ENCODE peak calls at places on chromosomes 1 and 21, in five cellular contexts. One of them, this sample, is unnamed.

GRCh38 chr21:29271927-29272333 is 26.8 kb upstream of the BACH1 start:
- DNase-seq in adrenal gland: no peak
- DNase-seq in ovary: no peak
- DNase-seq in body of pancreas: no peak
- DNase-seq in prostate gland: no peak
- DNase-seq in this sample: peak; percentile 24

GRCh38 chr1:175319112-175319911 is 126.7 kb upstream of the KIAA0040 start:
- DNase-seq in adrenal gland: peak; percentile 83
- DNase-seq in ovary: peak; percentile 30
- DNase-seq in body of pancreas: peak; percentile 89
- DNase-seq in prostate gland: peak; percentile 68
- DNase-seq in this sample: peak; percentile 81

GRCh38 chr1:15218287-15219279 is 28.4 kb upstream of the FHAD1 start:
- DNase-seq in adrenal gland: peak; percentile 78
- DNase-seq in ovary: no peak
- DNase-seq in body of pancreas: no peak
- DNase-seq in prostate gland: no peak
- DNase-seq in this sample: no peak

GRCh38 chr1:33045814-33046213 is 9.1 kb upstream of the AK2 start:
- DNase-seq in adrenal gland: no peak
- DNase-seq in ovary: no peak
- DNase-seq in body of pancreas: no peak
- DNase-seq in prostate gland: no peak
- DNase-seq in this sample: no peak

GRCh38 chr1:28893403-28894102 is 20.8 kb upstream of the EPB41 start:
- DNase-seq in adrenal gland: no peak
- DNase-seq in ovary: no peak
- DNase-seq in body of pancreas: no peak
- DNase-seq in prostate gland: no peak
- DNase-seq in this sample: no peak

GRCh38 chr21:28633803-28634572 is 358.7 kb downstream of the LTN1 start:
- DNase-seq in adrenal gland: no peak
- DNase-seq in ovary: no peak
- DNase-seq in body of pancreas: no peak
- DNase-seq in prostate gland: no peak
- DNase-seq in this sample: no peak

GRCh38 chr1:147463022-147463421 is 78.3 kb upstream of the BCL9 start:
- DNase-seq in adrenal gland: no peak
- DNase-seq in ovary: no peak
- DNase-seq in body of pancreas: no peak
- DNase-seq in prostate gland: no peak
- DNase-seq in this sample: no peak

GRCh38 chr1:169086603-169087455 is 19.7 kb upstream of the ATP1B1 start:
- DNase-seq in adrenal gland: no peak
- DNase-seq in ovary: no peak
- DNase-seq in body of pancreas: peak; percentile 38
- DNase-seq in prostate gland: no peak
- DNase-seq in this sample: no peak

GRCh38 chr1:172915276-172915675 is 135.5 kb downstream of the TNFSF18 start:
- DNase-seq in adrenal gland: no peak
- DNase-seq in ovary: no peak
- DNase-seq in body of pancreas: no peak
- DNase-seq in prostate gland: no peak
- DNase-seq in this sample: no peak

GRCh38 chr1:100539836-100540536 is 2.0 kb downstream of the GPR88 start:
- DNase-seq in adrenal gland: peak; percentile 28
- DNase-seq in ovary: no peak
- DNase-seq in body of pancreas: peak; percentile 14
- DNase-seq in prostate gland: no peak
- DNase-seq in this sample: peak; percentile 49

GRCh38 chr1:197017558-197018146 is 40.3 kb downstream of the CFHR5 start:
- DNase-seq in adrenal gland: no peak
- DNase-seq in ovary: no peak
- DNase-seq in body of pancreas: no peak
- DNase-seq in prostate gland: no peak
- DNase-seq in this sample: no peak

GRCh38 chr21:35882791-35883240 is 177.5 kb downstream of the SETD4 start:
- DNase-seq in adrenal gland: no peak
- DNase-seq in ovary: no peak
- DNase-seq in body of pancreas: peak; percentile 20
- DNase-seq in prostate gland: no peak
- DNase-seq in this sample: no peak

GRCh38 chr1:37035828-37036666 is 1.7 kb upstream of the GRIK3 start:
- DNase-seq in adrenal gland: no peak
- DNase-seq in ovary: no peak
- DNase-seq in body of pancreas: no peak
- DNase-seq in prostate gland: no peak
- DNase-seq in this sample: no peak

GRCh38 chr1:225004396-225004795 is 74.9 kb downstream of the DNAH14 start:
- DNase-seq in adrenal gland: no peak
- DNase-seq in ovary: no peak
- DNase-seq in body of pancreas: no peak
- DNase-seq in prostate gland: no peak
- DNase-seq in this sample: no peak
- TF ChIP-seq CTCF in adrenal gland: no peak
- TF ChIP-seq CTCF in ovary: no peak
- TF ChIP-seq CTCF in body of pancreas: no peak
- TF ChIP-seq CTCF in prostate gland: no peak
- TF ChIP-seq CTCF in this sample: no peak

DNA sequence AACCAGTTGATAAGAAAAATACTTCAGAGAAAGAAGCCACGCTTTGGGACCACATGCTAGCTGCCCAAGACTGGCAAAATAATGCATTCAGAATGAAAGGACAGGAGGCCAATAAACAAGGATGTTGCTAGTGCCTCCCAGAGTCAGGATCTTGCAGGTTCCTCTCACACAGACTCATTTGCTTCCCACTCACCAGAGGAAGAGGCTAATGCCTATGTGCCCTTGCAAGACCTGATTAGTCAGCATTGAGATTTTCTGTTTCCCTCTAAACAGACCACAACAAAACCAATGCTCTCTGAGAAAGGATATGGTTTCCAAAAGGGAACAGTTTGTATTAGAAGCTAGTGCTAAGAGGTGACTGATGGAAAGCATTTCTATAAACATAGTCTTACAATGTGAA is 85.7 kb downstream of the NRDC start:
- DNase-seq in adrenal gland: no peak
- DNase-seq in ovary: no peak
- DNase-seq in body of pancreas: no peak
- DNase-seq in prostate gland: no peak
- DNase-seq in this sample: no peak
- H3K36me3 ChIP-seq in adrenal gland: peaks cover 87% of the 10 kb centered on the region
- H3K36me3 ChIP-seq in ovary: no peaks in the 10 kb centered on the region
- H3K36me3 ChIP-seq in body of pancreas: peaks cover 37% of the 10 kb centered on the region
- H3K36me3 ChIP-seq in prostate gland: no peaks in the 10 kb centered on the region
- H3K36me3 ChIP-seq in this sample: peaks cover 49% of the 10 kb centered on the region

GRCh38 chr1:39691383-39692151 is at the start of gene HPCAL4:
- DNase-seq in adrenal gland: peak; percentile 94
- DNase-seq in ovary: peak; percentile 95
- DNase-seq in body of pancreas: peak; percentile 96
- DNase-seq in prostate gland: peak; percentile 87
- DNase-seq in this sample: peak; percentile 85
- TF ChIP-seq POLR2A in adrenal gland: no peak
- TF ChIP-seq POLR2A in ovary: peak; percentile 73
- TF ChIP-seq POLR2A in body of pancreas: peak; percentile 68
- TF ChIP-seq POLR2A in prostate gland: peak; percentile 61
- TF ChIP-seq POLR2A in this sample: no peak

GRCh38 chr1:19815801-19816736 is 986 bp upstream of the RNF186 start:
- DNase-seq in adrenal gland: peak; percentile 55
- DNase-seq in ovary: no peak
- DNase-seq in body of pancreas: peak; percentile 87
- DNase-seq in prostate gland: no peak
- DNase-seq in this sample: peak; percentile 91
- TF ChIP-seq CTCF in adrenal gland: no peak
- TF ChIP-seq CTCF in ovary: no peak
- TF ChIP-seq CTCF in body of pancreas: no peak
- TF ChIP-seq CTCF in prostate gland: no peak
- TF ChIP-seq CTCF in this sample: no peak

GRCh38 chr1:53256744-53257453 is 18.6 kb upstream of the MAGOH start:
- DNase-seq in adrenal gland: no peak
- DNase-seq in ovary: no peak
- DNase-seq in body of pancreas: no peak
- DNase-seq in prostate gland: no peak
- DNase-seq in this sample: no peak
- H3K36me3 ChIP-seq in adrenal gland: no peaks in the 10 kb centered on the region
- H3K36me3 ChIP-seq in ovary: no peaks in the 10 kb centered on the region
- H3K36me3 ChIP-seq in body of pancreas: no peaks in the 10 kb centered on the region
- H3K36me3 ChIP-seq in prostate gland: no peaks in the 10 kb centered on the region
- H3K36me3 ChIP-seq in this sample: no peaks in the 10 kb centered on the region

DNA sequence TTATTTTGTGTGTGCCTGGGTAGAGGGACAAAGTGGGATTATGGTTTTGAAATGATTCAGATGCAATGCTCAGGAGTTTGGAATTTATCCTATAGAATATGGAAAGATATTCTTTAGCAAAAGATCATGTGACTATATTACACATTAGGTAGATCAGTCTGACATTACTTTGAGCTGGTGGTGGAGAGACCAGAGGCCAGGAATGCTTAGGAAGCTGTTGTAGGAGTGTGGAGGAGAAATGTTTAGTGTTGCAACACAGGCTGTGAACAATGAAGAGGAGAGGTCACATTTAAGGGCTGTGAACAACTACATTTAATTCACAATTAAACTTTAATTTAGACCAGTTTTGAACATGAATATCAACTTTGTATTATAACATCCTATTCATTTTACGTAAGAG is 45.3 kb upstream of the PODN start:
- DNase-seq in adrenal gland: no peak
- DNase-seq in ovary: no peak
- DNase-seq in body of pancreas: no peak
- DNase-seq in prostate gland: no peak
- DNase-seq in this sample: no peak
- TF ChIP-seq POLR2A in adrenal gland: no peak
- TF ChIP-seq POLR2A in ovary: no peak
- TF ChIP-seq POLR2A in body of pancreas: no peak
- TF ChIP-seq POLR2A in prostate gland: no peak
- TF ChIP-seq POLR2A in this sample: no peak

GRCh38 chr21:38716942-38717341 is 88.8 kb upstream of the ETS2 start:
- DNase-seq in adrenal gland: no peak
- DNase-seq in ovary: no peak
- DNase-seq in body of pancreas: no peak
- DNase-seq in prostate gland: no peak
- DNase-seq in this sample: no peak

GRCh38 chr21:38714998-38715397 is 90.7 kb upstream of the ETS2 start:
- DNase-seq in adrenal gland: no peak
- DNase-seq in ovary: no peak
- DNase-seq in body of pancreas: no peak
- DNase-seq in prostate gland: no peak
- DNase-seq in this sample: no peak

GRCh38 chr21:38716088-38716487 is 89.6 kb upstream of the ETS2 start:
- DNase-seq in adrenal gland: no peak
- DNase-seq in ovary: no peak
- DNase-seq in body of pancreas: no peak
- DNase-seq in prostate gland: no peak
- DNase-seq in this sample: no peak

DNA sequence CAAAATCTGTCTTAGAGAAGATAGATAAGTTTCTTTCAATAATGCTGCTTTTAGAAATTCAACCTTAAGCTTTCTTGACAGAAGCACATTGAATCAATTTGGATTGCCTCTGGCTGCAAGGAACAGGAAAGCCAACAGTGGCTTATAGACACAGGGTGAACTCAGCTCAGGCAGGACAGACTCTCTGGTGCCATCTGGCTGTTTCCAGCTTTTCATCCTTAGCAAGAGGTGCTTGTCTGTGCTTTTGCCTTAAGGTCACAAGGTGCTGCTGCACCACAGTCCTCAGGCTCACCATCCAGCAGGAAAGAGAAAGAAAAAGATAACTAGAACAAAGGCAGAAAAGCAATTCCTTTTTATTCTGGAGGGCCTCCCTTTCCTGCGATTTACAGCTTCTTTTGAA is 93.7 kb upstream of the ETS2 start:
- DNase-seq in adrenal gland: no peak
- DNase-seq in ovary: no peak
- DNase-seq in body of pancreas: no peak
- DNase-seq in prostate gland: peak; percentile 16
- DNase-seq in this sample: no peak
- TF ChIP-seq CTCF in adrenal gland: peak; percentile 25
- TF ChIP-seq CTCF in ovary: no peak
- TF ChIP-seq CTCF in body of pancreas: peak; percentile 8
- TF ChIP-seq CTCF in prostate gland: no peak
- TF ChIP-seq CTCF in this sample: peak; percentile 49